ENCODE peak calls at places on chromosomes 6 and 20, in nine cellular contexts. J is choroid plexus epithelial cell, H is PC-3, F is GM12865, T is DND-41, L is fibroblast of mammary gland, D is heart right ventricle, V is BJ, Z is stomach. G is an unnamed sample.

GRCh38 chr6:43367245-43367984 is 2.0 kb downstream of the ZNF318 start:
- DNase-seq in J (no peak), H (no peak), F (no peak), T (no peak), L (no peak), D (no peak), V (no peak), Z (no peak), G (no peak)

GRCh38 chr20:51631011-51631950 is 88.8 kb upstream of the NFATC2 start:
- DNase-seq in J (peak; percentile 99), H (peak; percentile 100), F (peak; percentile 36), T (no peak), L (peak; percentile 99), D (peak; percentile 74), V (peak; percentile 96), Z (no peak), G (no peak)

GRCh38 chr6:7542065-7542877 is 800 bp downstream of the DSP start:
- DNase-seq in J (peak; percentile 2), H (peak; percentile 35), F (no peak), T (no peak), L (no peak), D (peak; percentile 5), V (no peak), Z (peak; percentile 49), G (peak; percentile 23)

GRCh38 chr6:49555951-49556350 is 5.5 kb downstream of the C6orf141 start:
- DNase-seq in J (no peak), H (peak; percentile 9), F (no peak), T (no peak), L (no peak), D (no peak), V (no peak), Z (no peak), G (no peak)

GRCh38 chr6:99348823-99349619 is 453 bp downstream of the FAXC start:
- DNase-seq in J (no peak), H (peak; percentile 4), F (no peak), T (no peak), L (no peak), D (no peak), V (no peak), Z (no peak), G (no peak)

GRCh38 chr6:51996296-51996947 is 91.0 kb downstream of the PKHD1 start:
- DNase-seq in J (no peak), H (no peak), F (peak; percentile 78), T (no peak), L (no peak), D (no peak), V (no peak), Z (no peak), G (no peak)

GRCh38 chr6:101582786-101583185 is 189.3 kb downstream of the GRIK2 start:
- DNase-seq in J (no peak), H (no peak), F (no peak), T (no peak), L (no peak), D (no peak), V (no peak), Z (no peak), G (no peak)

GRCh38 chr6:14117158-14118090 is at the start of gene CD83:
- DNase-seq in J (peak; percentile 42), H (peak; percentile 72), F (peak; percentile 92), T (peak; percentile 82), L (peak; percentile 32), D (peak; percentile 34), V (no peak), Z (peak; percentile 84), G (peak; percentile 91)

GRCh38 chr20:49768204-49769124 is 44.2 kb upstream of the SLC9A8 start:
- DNase-seq in J (peak; percentile 97), H (peak; percentile 99), F (peak; percentile 55), T (peak; percentile 85), L (peak; percentile 86), D (peak; percentile 44), V (peak; percentile 68), Z (peak; percentile 73), G (no peak)

GRCh38 chr20:32589256-32589655 is 4.1 kb upstream of the NOL4L start:
- DNase-seq in J (no peak), H (peak; percentile 70), F (no peak), T (no peak), L (no peak), D (no peak), V (peak; percentile 5), Z (no peak), G (no peak)

GRCh38 chr20:47784599-47785320 is 521 bp downstream of the SULF2 start:
- DNase-seq in J (peak; percentile 36), H (peak; percentile 74), F (peak; percentile 12), T (no peak), L (peak; percentile 32), D (peak; percentile 37), V (no peak), Z (no peak), G (no peak)

GRCh38 chr20:40690836-40691565 is 2.0 kb upstream of the MAFB start:
- DNase-seq in J (no peak), H (no peak), F (no peak), T (no peak), L (no peak), D (no peak), V (no peak), Z (no peak), G (no peak)

GRCh38 chr6:45006893-45007292 is 321.2 kb upstream of the RUNX2 start:
- DNase-seq in J (no peak), H (no peak), F (no peak), T (no peak), L (no peak), D (no peak), V (no peak), Z (no peak), G (no peak)

GRCh38 chr6:139109558-139109957 is 25.3 kb upstream of the HECA start:
- DNase-seq in J (peak; percentile 62), H (peak; percentile 43), F (peak; percentile 78), T (peak; percentile 51), L (peak; percentile 55), D (peak; percentile 37), V (no peak), Z (no peak), G (no peak)

GRCh38 chr6:122799916-122800701 is 11.1 kb downstream of the SMPDL3A start:
- DNase-seq in J (peak; percentile 40), H (peak; percentile 63), F (no peak), T (no peak), L (peak; percentile 47), D (no peak), V (no peak), Z (no peak), G (no peak)

GRCh38 chr6:168301648-168302398 is 17.8 kb downstream of the DACT2 start:
- DNase-seq in J (peak; percentile 6), H (no peak), F (no peak), T (no peak), L (no peak), D (no peak), V (no peak), Z (no peak), G (no peak)

GRCh38 chr6:23826587-23826986 is 299.4 kb upstream of the NRSN1 start:
- DNase-seq in J (peak; percentile 21), H (no peak), F (peak; percentile 32), T (no peak), L (peak; percentile 15), D (no peak), V (no peak), Z (no peak), G (no peak)

GRCh38 chr20:50434653-50435396 is 75.4 kb upstream of the PTPN1 start:
- DNase-seq in J (peak; percentile 91), H (peak; percentile 91), F (no peak), T (no peak), L (peak; percentile 94), D (no peak), V (peak; percentile 52), Z (no peak), G (no peak)

GRCh38 chr6:55943329-55943728 is 67.9 kb upstream of the BMP5 start:
- DNase-seq in J (peak; percentile 70), H (no peak), F (no peak), T (no peak), L (peak; percentile 56), D (no peak), V (no peak), Z (no peak), G (no peak)

GRCh38 chr20:38985603-38986170 is 23.5 kb downstream of the DHX35 start:
- DNase-seq in J (peak; percentile 76), H (peak; percentile 42), F (peak; percentile 68), T (no peak), L (peak; percentile 91), D (no peak), V (peak; percentile 87), Z (no peak), G (no peak)

GRCh38 chr6:42050011-42050896 is at the start of gene TAF8:
- DNase-seq in J (peak; percentile 96), H (peak; percentile 88), F (peak; percentile 98), T (peak; percentile 94), L (peak; percentile 91), D (peak; percentile 94), V (peak; percentile 52), Z (peak; percentile 90), G (peak; percentile 81)
- TF ChIP-seq CTCF in J (no peak), H (no peak), F (no peak), T (no peak), L (no peak), D (no peak), V (no peak), Z (no peak), G (no peak)

DNA sequence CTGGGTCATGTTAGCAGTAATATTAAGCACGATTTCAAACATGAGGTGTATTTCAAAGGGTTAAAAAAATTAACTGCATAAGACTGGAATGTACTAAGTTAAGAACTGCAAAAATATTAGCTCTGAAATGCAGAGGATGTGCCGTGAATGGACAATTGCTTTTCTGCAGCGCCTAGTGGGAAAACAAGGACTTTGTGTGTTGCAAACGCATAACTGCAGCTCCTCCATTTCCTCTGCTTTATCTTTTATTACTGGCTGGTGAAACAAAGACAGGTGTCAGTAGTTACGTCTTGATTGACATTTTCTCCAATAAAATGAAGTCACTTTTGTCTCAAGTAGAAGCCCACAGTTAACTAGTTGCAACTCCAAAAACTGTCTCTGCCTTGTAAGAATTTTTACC is 1.7 kb downstream of the PDE7B start:
- DNase-seq in J (peak; percentile 80), H (no peak), F (no peak), T (no peak), L (peak; percentile 62), D (no peak), V (no peak), Z (no peak), G (no peak)
- TF ChIP-seq CTCF in J (peak; percentile 44), H (no peak), F (no peak), T (no peak), L (peak; percentile 16), D (no peak), V (no peak), Z (no peak), G (no peak)

DNA sequence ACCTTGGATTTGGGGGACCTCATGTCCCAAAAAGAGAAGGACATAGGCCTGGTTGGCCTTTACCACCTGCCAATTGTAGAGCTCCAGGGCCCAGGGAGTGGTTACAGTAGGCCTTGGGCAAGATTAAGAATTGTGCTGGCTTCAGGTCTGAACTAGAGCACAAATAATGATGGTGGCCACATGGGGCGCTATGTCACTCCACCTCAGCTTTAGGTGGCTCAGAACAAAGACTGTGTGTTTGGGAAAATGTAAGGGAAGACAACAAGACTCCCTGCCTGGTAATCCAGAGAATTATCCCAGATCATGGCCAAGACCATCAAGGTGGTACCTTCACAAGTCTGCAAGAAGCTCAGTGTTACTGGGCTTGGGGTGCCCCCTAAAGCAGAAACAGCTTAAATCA is 224.9 kb upstream of the OPRM1 start:
- DNase-seq in J (no peak), H (no peak), F (peak; percentile 11), T (no peak), L (no peak), D (no peak), V (no peak), Z (no peak), G (no peak)
- TF ChIP-seq CTCF in J (peak; percentile 26), H (peak; percentile 36), F (peak; percentile 26), T (peak; percentile 32), L (no peak), D (no peak), V (no peak), Z (no peak), G (no peak)

GRCh38 chr6:144216668-144217218 is 66.4 kb downstream of the STX11 start:
- DNase-seq in J (no peak), H (no peak), F (no peak), T (no peak), L (no peak), D (no peak), V (no peak), Z (no peak), G (no peak)
- TF ChIP-seq CTCF in J (peak; percentile 27), H (no peak), F (no peak), T (no peak), L (peak; percentile 4), D (no peak), V (peak; percentile 38), Z (no peak), G (no peak)

G was measured in activated B cell treated with CpG ODN at 0.5 μM for 24 hours.